ENCODE peak calls at places on chromosomes 12 and 14, in ten cellular contexts. V is tibial artery; P is H9; L is CD4-positive, alpha-beta memory T cell; F is GM23248; B is heart left ventricle; X is fibroblast of lung; R is CD8-positive, alpha-beta memory T cell; M is left ventricle myocardium inferior; C is GM23338. T is an unnamed sample.

GRCh38 chr12:3186546-3187237 is 109.5 kb downstream of the TSPAN9 start:
- DNase-seq in V (no peak), P (no peak), L (no peak), F (no peak), B (no peak), X (no peak), R (no peak), M (no peak), C (no peak), T (no peak)

GRCh38 chr14:32785585-32785984 is 153.1 kb upstream of the NPAS3 start:
- DNase-seq in V (no peak), P (no peak), L (no peak), F (no peak), B (no peak), X (no peak), R (no peak), M (no peak), C (no peak), T (no peak)

GRCh38 chr14:33150662-33151061 is 212.0 kb downstream of the NPAS3 start:
- DNase-seq in V (no peak), P (no peak), L (no peak), F (no peak), B (no peak), X (no peak), R (no peak), M (no peak), C (no peak), T (no peak)

GRCh38 chr14:87017335-87017734 is 975.6 kb downstream of the GALC start:
- DNase-seq in V (no peak), P (no peak), L (no peak), F (no peak), B (no peak), X (no peak), R (no peak), M (no peak), C (peak), T (peak)

GRCh38 chr12:29889737-29890136 is 106.0 kb upstream of the TMTC1 start:
- DNase-seq in V (peak), P (peak), L (no peak), F (peak), B (peak), X (peak), R (no peak), M (peak), C (peak), T (peak)

GRCh38 chr12:1594045-1594294 is 411 bp downstream of the FBXL14 start:
- DNase-seq in V (no peak), P (peak), L (peak), F (peak), B (no peak), X (peak), R (no peak), M (peak), C (peak), T (peak)

GRCh38 chr14:35295845-35296161 is 3.6 kb downstream of the PSMA6 start:
- DNase-seq in V (no peak), P (no peak), L (no peak), F (no peak), B (no peak), X (no peak), R (no peak), M (no peak), C (no peak), T (no peak)

GRCh38 chr12:49264466-49264872 is 413 bp upstream of the TUBA1C start:
- DNase-seq in V (no peak), P (no peak), L (peak), F (peak), B (no peak), X (peak), R (peak), M (no peak), C (no peak), T (no peak)

GRCh38 chr12:10016881-10017280 is 6.5 kb downstream of the CLEC12B start:
- DNase-seq in V (no peak), P (no peak), L (no peak), F (peak), B (no peak), X (peak), R (no peak), M (no peak), C (no peak), T (no peak)

GRCh38 chr14:30240685-30241084 is 313.0 kb upstream of the PRKD1 start:
- DNase-seq in V (no peak), P (no peak), L (no peak), F (peak), B (no peak), X (no peak), R (no peak), M (no peak), C (no peak), T (no peak)

GRCh38 chr14:89572566-89573398 is 155.7 kb upstream of the FOXN3 start:
- DNase-seq in V (no peak), P (no peak), L (no peak), F (no peak), B (no peak), X (no peak), R (no peak), M (no peak), C (no peak), T (no peak)

GRCh38 chr12:10497602-10498001 is 8.1 kb upstream of the EIF2S3B start:
- DNase-seq in V (no peak), P (no peak), L (no peak), F (no peak), B (no peak), X (peak), R (peak), M (no peak), C (no peak), T (no peak)

GRCh38 chr14:22918519-22918808 is 485 bp downstream of the RBM23 start:
- DNase-seq in V (no peak), P (no peak), L (no peak), F (peak), B (peak), X (peak), R (no peak), M (no peak), C (no peak), T (no peak)

GRCh38 chr12:3135522-3136461 is 58.6 kb downstream of the TSPAN9 start:
- DNase-seq in V (no peak), P (peak), L (peak), F (peak), B (no peak), X (peak), R (peak), M (no peak), C (peak), T (peak)

GRCh38 chr12:101173197-101173749 is 36.8 kb downstream of the SLC5A8 start:
- DNase-seq in V (no peak), P (no peak), L (no peak), F (no peak), B (no peak), X (no peak), R (no peak), M (no peak), C (no peak), T (no peak)

GRCh38 chr12:124441443-124442190 is 125.8 kb downstream of the NCOR2 start:
- DNase-seq in V (no peak), P (no peak), L (no peak), F (peak), B (no peak), X (peak), R (no peak), M (no peak), C (no peak), T (no peak)

GRCh38 chr14:32023540-32023939 is 53.6 kb upstream of the ARHGAP5 start:
- DNase-seq in V (no peak), P (no peak), L (no peak), F (no peak), B (no peak), X (no peak), R (no peak), M (no peak), C (no peak), T (no peak)

GRCh38 chr14:44149597-44149996 is 357.5 kb downstream of the FSCB start:
- DNase-seq in V (no peak), P (peak), L (no peak), F (no peak), B (no peak), X (no peak), R (no peak), M (no peak), C (peak), T (peak)

GRCh38 chr12:49825360-49825970 is 2.7 kb downstream of the NCKAP5L start:
- DNase-seq in V (no peak), P (no peak), L (no peak), F (peak), B (no peak), X (peak), R (no peak), M (peak), C (peak), T (no peak)

GRCh38 chr12:65891987-65892481 is 67.8 kb downstream of the HMGA2 start:
- DNase-seq in V (peak), P (no peak), L (no peak), F (peak), B (peak), X (peak), R (no peak), M (peak), C (no peak), T (peak)

GRCh38 chr14:32657081-32657480 is 281.6 kb upstream of the NPAS3 start:
- DNase-seq in V (peak), P (no peak), L (no peak), F (peak), B (peak), X (peak), R (no peak), M (no peak), C (no peak), T (peak)

GRCh38 chr12:100123316-100124095 is 19.2 kb downstream of the BLTP3B start:
- DNase-seq in V (no peak), P (no peak), L (no peak), F (no peak), B (no peak), X (peak), R (no peak), M (no peak), C (no peak), T (no peak)

GRCh38 chr12:112792743-112793142 is 1.2 kb downstream of the RPH3A start:
- DNase-seq in V (no peak), P (no peak), L (no peak), F (no peak), B (no peak), X (no peak), R (no peak), M (no peak), C (no peak), T (no peak)

GRCh38 chr12:115149685-115150378 is 465.9 kb upstream of the TBX3 start:
- DNase-seq in V (no peak), P (no peak), L (no peak), F (peak), B (no peak), X (peak), R (no peak), M (no peak), C (no peak), T (no peak)

DNA sequence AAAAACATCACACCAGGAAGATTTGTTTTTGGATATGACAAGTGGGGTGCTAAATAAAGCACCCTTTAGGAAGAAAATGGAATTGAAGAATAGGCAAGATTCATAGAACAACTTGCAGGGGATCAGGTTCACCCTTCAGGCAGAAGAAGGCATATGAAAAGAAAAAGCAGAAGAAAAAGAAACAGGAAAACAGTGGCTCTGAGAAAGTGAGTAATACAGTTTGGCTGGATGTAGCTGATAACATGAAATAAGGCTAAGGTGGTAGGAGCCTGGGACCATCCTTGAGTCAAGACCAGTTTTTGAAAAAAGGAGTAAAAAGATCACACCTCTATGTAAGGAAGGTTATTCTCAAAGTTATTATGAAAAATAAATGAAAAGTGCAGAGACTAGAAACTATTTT is 42.4 kb downstream of the TRIP11 start:
- DNase-seq in V (no peak), P (no peak), L (no peak), F (peak), B (no peak), X (peak), R (no peak), M (no peak), C (no peak), T (no peak)
- H3K27ac ChIP-seq in V (no peak), P (no peak), L (no peak), F (peak), B (no peak), X (no peak), R (no peak), M (no peak), C (no peak), T (no peak)

GRCh38 chr12:19303496-19303895 is 135.8 kb upstream of the AEBP2 start:
- DNase-seq in V (no peak), P (no peak), L (no peak), F (no peak), B (no peak), X (no peak), R (no peak), M (no peak), C (no peak), T (no peak)

GRCh38 chr12:19304149-19304780 is 135.0 kb upstream of the AEBP2 start:
- DNase-seq in V (no peak), P (no peak), L (no peak), F (no peak), B (no peak), X (no peak), R (no peak), M (no peak), C (no peak), T (no peak)

GRCh38 chr12:19301223-19301622 is 138.1 kb upstream of the AEBP2 start:
- DNase-seq in V (no peak), P (no peak), L (no peak), F (no peak), B (no peak), X (no peak), R (no peak), M (no peak), C (no peak), T (no peak)

GRCh38 chr12:19299765-19300164 is 139.5 kb upstream of the AEBP2 start:
- DNase-seq in V (no peak), P (no peak), L (no peak), F (peak), B (no peak), X (peak), R (no peak), M (no peak), C (no peak), T (peak)

DNA sequence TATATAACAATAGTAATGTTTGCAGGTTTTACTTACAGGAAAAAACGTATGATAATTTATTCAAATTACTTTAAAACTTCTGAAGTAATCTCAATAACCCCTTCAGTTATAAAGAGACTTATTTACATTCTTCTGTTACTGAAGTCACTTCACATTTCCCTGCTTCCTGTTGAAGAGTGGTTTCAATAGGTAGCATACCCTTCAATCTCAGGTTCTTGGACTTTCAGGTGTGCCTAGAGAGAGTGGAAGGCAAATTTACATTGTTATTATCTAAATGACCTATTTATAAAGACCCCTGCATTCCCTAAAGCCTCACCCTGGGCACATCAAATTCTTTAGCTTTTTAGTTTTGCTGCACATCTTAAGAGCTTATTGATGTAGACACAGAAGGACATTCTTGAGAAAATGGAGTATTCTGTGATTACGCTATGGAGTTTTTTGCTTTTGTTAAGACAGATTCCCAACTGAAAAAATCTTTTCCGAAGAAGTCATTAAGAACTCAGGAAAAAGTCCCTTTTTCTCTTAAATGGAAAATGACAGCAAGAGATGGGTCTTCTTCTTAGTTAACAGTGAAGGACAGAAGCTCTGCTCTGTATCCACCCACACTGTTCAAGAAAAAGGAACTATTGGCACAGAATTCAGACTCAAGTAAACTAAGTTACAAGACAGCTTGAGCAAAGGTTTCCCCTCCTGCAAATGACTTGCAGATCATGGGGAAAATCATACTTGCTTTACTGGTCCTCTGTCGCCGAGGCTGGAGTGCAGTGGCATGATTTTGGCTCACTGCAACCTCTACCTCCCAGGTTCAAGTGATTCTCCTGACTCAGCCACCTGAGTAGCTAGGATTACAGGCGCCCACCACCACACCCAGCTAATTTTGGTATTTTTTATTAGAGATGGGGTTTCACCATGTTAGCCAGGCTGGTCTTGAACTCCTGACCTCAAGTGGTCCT is 137.3 kb upstream of the AEBP2 start:
- DNase-seq in V (no peak), P (no peak), L (no peak), F (no peak), B (no peak), X (no peak), R (no peak), M (no peak), C (no peak), T (no peak)
- H3K27ac ChIP-seq in V (no peak), P (no peak), L (no peak), F (no peak), B (no peak), X (no peak), R (no peak), M (no peak), C (no peak), T (no peak)

DNA sequence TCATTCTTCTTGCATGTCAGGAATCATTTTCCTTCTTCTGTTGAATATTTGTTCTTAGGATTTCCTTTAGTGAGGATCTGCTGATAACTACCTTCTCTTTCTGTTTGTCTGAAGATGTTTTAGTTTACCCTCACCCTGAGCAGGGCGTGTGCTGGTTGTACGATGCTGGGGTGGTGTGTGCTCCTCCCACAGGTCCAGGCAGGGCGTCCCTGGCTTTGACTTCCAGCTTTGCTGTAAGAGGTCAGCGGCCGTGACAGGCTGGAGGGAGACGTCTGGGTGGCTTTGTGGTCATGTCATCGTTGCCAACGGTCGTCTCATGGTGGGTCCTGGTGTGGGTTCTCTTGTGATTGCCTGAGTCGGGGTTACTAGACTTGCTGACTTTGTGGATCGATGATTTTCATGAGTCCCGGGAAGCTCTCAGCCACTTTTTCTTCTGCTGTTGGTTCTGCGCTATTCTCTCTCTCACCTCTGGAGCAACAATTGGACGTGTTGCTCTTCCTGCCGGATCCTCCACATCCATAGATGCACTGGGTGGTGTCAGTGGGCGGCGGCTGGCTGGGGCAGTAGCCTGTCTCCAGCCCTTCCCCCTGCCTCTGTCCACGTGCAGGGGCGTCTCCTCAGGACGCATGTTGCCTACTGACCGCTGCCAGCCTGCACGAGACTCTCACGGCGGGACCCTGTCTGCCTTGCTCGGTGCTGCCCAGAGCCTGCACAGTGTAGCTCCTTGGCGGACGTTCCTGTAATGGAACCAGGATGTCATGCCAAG is 8.4 kb downstream of the PACS2 start:
- DNase-seq in V (no peak), P (peak), L (no peak), F (no peak), B (no peak), X (no peak), R (no peak), M (no peak), C (no peak), T (no peak)
- H3K27ac ChIP-seq in V (no peak), P (no peak), L (no peak), F (no peak), B (peak), X (no peak), R (no peak), M (peak), C (no peak), T (no peak)

DNA sequence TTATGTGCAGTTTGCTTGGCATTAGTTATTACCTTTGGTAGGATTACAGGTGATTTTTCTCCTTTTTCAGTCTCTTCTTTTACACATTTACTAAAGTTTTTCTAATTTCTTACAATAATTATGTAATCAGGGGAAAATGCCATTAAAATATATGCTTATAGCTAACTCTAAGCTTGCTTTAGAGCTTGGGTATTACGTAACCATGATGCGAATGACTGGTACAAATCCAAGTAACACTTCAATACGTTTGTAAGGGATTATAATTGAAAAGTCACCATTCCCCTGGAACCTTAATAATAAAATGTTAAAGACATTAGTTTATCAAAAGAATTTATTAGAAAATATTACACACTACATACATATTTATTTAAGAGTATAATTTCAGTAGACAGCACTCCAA is 71.6 kb downstream of the SCAF11 start:
- DNase-seq in V (no peak), P (no peak), L (no peak), F (peak), B (no peak), X (no peak), R (no peak), M (no peak), C (no peak), T (no peak)
- H3K27ac ChIP-seq in V (no peak), P (no peak), L (no peak), F (no peak), B (no peak), X (no peak), R (no peak), M (no peak), C (no peak), T (no peak)

DNA sequence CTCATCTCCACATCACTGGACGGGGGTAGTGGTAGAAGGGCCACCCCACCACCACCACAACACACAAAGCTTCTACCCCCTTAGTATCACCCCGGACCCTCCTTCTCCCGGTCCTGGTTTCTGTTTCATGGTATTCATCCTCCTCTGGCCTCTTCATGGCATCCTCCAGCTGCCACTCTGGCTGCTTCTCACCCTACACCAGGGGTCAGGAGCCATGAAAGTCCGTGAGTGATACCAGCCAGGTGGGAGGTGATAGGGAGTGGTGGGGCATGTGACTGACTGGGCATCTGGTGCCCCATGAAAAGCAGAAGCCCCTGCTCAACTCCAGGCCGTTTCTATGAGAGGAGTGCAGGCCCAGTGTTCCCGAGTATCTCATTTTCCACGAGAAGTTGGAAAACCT is 151.4 kb upstream of the HIF1A start:
- DNase-seq in V (no peak), P (no peak), L (no peak), F (no peak), B (no peak), X (no peak), R (no peak), M (no peak), C (no peak), T (no peak)
- H3K27ac ChIP-seq in V (peak), P (no peak), L (no peak), F (peak), B (peak), X (no peak), R (no peak), M (peak), C (no peak), T (no peak)

T was measured in mesendoderm.